ENCODE peak calls at places on chromosome 15, in five cellular contexts. W is GM03348; C is activated CD8-positive, alpha-beta memory T cell treated with anti-CD3 and anti-CD28 coated beads, Interleukin-2, amount 50 U/mL, for 48 hours; R is stomach; U is RWPE1. D is an unnamed sample.

GRCh38 chr15:38017721-38018120 is 83.3 kb downstream of the TMCO5A start:
- DNase-seq in R (no peak), C (no peak), W (no peak), U (no peak), D (no peak)

GRCh38 chr15:41323611-41324010 is 8.8 kb downstream of the OIP5 start:
- DNase-seq in U (no peak), R (no peak), W (no peak), C (no peak), D (no peak)

GRCh38 chr15:77027697-77028450 is 32.9 kb downstream of the PSTPIP1 start:
- DNase-seq in W (peak; percentile 69), U (no peak), C (peak; percentile 42), R (no peak), D (no peak)

GRCh38 chr15:71198846-71199245 is 83.6 kb downstream of the THSD4 start:
- DNase-seq in U (no peak), W (no peak), R (no peak), C (no peak), D (no peak)

GRCh38 chr15:55816017-55816416 is 73.1 kb upstream of the PRTG start:
- DNase-seq in R (no peak), W (peak; percentile 29), U (no peak), C (no peak), D (no peak)

GRCh38 chr15:100728371-100729201 is 126.2 kb downstream of the ASB7 start:
- DNase-seq in U (no peak), W (no peak), C (no peak), R (no peak), D (no peak)

GRCh38 chr15:55649058-55649423 is 60.9 kb upstream of the PYGO1 start:
- DNase-seq in W (peak; percentile 65), U (peak; percentile 34), R (no peak), C (no peak), D (no peak)

GRCh38 chr15:61712124-61712759 is 348.0 kb downstream of the VPS13C start:
- DNase-seq in U (no peak), R (no peak), C (no peak), W (no peak), D (no peak)

GRCh38 chr15:68781766-68782588 is 38.7 kb downstream of the ANP32A start:
- DNase-seq in W (no peak), U (no peak), C (no peak), R (no peak), D (no peak)